ENCODE peak calls at places on chromosomes 1 and 21, in five cellular contexts. U is WERI-Rb-1, Y is dorsolateral prefrontal cortex, M is uterus, R is pancreas. T is an unnamed sample.

GRCh38 chr1:210239295-210240155 is 6.9 kb downstream of the SERTAD4 start:
- DNase-seq in U (peak; percentile 56), Y (peak; percentile 54), M (no peak), R (no peak), T (no peak)

GRCh38 chr1:156090822-156091188 is 8.5 kb upstream of the MEX3A start:
- DNase-seq in U (peak; percentile 96), Y (peak; percentile 88), M (peak; percentile 87), R (peak; percentile 91), T (peak; percentile 51)

GRCh38 chr1:15153184-15153841 is at the start of gene TMEM51:
- DNase-seq in U (peak; percentile 85), Y (no peak), M (peak; percentile 47), R (peak; percentile 93), T (peak; percentile 35)

GRCh38 chr1:76764638-76765572 is 102.4 kb upstream of the ST6GALNAC5 start:
- DNase-seq in U (peak; percentile 89), Y (peak; percentile 13), M (no peak), R (no peak), T (no peak)

GRCh38 chr1:61461406-61462384 is 263.2 kb downstream of the TM2D1 start:
- DNase-seq in U (no peak), Y (no peak), M (no peak), R (no peak), T (no peak)

GRCh38 chr1:235617808-235618207 is 31.8 kb downstream of the GNG4 start:
- DNase-seq in U (no peak), Y (no peak), M (no peak), R (no peak), T (no peak)

GRCh38 chr1:213988639-213989070 is 882 bp downstream of the PROX1 start:
- DNase-seq in U (no peak), Y (no peak), M (no peak), R (no peak), T (no peak)

GRCh38 chr1:209580577-209580976 is 2.9 kb upstream of the CAMK1G start:
- DNase-seq in U (no peak), Y (no peak), M (no peak), R (no peak), T (no peak)

GRCh38 chr1:16367258-16367967 is 371 bp downstream of the SZRD1 start:
- DNase-seq in U (peak; percentile 84), Y (peak; percentile 81), M (peak; percentile 84), R (peak; percentile 83), T (peak; percentile 90)

GRCh38 chr21:28758042-28758882 is 234.4 kb downstream of the LTN1 start:
- DNase-seq in U (no peak), Y (no peak), M (no peak), R (no peak), T (no peak)

DNA sequence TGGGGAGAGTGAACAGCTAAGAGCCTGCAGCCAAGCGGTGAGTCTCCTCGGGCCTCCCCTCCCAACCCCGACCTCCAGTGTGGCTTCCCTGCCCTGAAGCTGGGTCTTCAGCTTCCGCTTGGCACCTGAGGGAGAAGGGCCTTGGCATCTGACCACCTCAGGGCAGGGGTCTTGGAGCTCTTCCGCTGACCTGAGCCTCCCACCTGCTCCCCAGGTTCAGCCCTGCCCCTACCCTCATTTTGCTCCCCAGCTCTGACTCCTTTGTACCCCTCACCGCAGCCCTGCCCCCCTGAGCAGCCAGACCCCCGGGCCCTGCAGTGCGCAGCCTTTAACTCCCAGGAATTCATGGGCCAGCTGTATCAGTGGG is 4.9 kb downstream of the ADAMTSL4 start:
- DNase-seq in U (no peak), Y (no peak), M (no peak), R (peak; percentile 33), T (no peak)
- H3K27ac ChIP-seq in U (no peak overlapping the region), Y (no peak overlapping the region), M (peak overlapping the region; percentile 98), R (no peak overlapping the region), T (no peak overlapping the region)

GRCh38 chr21:34554227-34554626 is 42.2 kb upstream of the KCNE1 start:
- DNase-seq in U (no peak), Y (no peak), M (no peak), R (no peak), T (no peak)
- H3K27ac ChIP-seq in U (no peak overlapping the region), Y (no peak overlapping the region), M (no peak overlapping the region), R (no peak overlapping the region), T (no peak overlapping the region)

GRCh38 chr1:9371951-9372350 is 79.3 kb downstream of the SPSB1 start:
- DNase-seq in U (no peak), Y (no peak), M (no peak), R (no peak), T (no peak)
- H3K27ac ChIP-seq in U (peak overlapping the region; percentile 75), Y (no peak overlapping the region), M (peak overlapping the region; percentile 94), R (no peak overlapping the region), T (peak overlapping the region; percentile 45)

GRCh38 chr1:50603274-50604271 is 180.3 kb upstream of the DMRTA2 start:
- DNase-seq in U (no peak), Y (no peak), M (no peak), R (no peak), T (no peak)
- H3K27ac ChIP-seq in U (peak overlapping the region; percentile 72), Y (no peak overlapping the region), M (no peak overlapping the region), R (no peak overlapping the region), T (no peak overlapping the region)

DNA sequence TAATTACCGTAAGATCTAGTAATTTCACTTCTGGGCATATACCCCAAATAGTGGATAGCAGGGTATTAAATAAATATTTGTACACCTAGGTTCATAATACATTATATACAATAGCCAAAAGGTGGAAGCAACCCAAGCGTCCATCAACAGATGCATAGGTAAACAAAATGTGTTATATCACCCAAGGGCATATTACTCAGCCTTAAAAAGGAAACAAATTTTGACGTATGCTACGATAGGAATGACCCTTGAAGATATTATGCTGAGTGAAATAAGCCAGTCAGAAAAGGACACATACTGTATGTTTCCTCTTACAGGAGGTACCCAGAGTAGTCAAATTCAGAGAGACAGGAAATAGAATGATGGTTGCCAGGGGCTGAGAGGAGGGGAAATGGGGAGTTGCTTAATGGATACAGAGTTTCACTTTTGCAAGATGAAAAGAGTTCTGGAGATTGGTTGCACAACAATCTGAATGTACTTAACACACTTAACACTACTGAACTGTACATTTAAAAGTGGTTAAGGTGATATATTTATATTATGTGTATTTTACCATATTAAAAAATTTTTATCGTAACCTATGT is 36.6 kb upstream of the KCTD3 start:
- DNase-seq in U (no peak), Y (no peak), M (no peak), R (no peak), T (no peak)
- H3K27ac ChIP-seq in U (no peak overlapping the region), Y (no peak overlapping the region), M (no peak overlapping the region), R (no peak overlapping the region), T (no peak overlapping the region)

T was measured in substantia nigra.